ENCODE peak calls at places on chromosomes 11 and 22, in six cellular contexts. One of them, this sample, is unnamed.
A peak's percentile ranks its signal among the peaks of the same experiment; 100 is the strongest.

GRCh38 chr11:2251138-2251537 is 19.2 kb downstream of the ASCL2 start:
- DNase-seq in esophagus squamous epithelium: no peak
- DNase-seq in Peyer's patch: no peak
- DNase-seq in right lobe of liver: no peak
- DNase-seq in body of pancreas: no peak
- DNase-seq in uterus: no peak
- DNase-seq in this sample: no peak

GRCh38 chr11:16612234-16612571 is 126.2 kb upstream of the C11orf58 start:
- DNase-seq in esophagus squamous epithelium: no peak
- DNase-seq in Peyer's patch: no peak
- DNase-seq in right lobe of liver: no peak
- DNase-seq in body of pancreas: no peak
- DNase-seq in uterus: no peak
- DNase-seq in this sample: no peak

GRCh38 chr22:47433627-47434026 is 671.2 kb downstream of the TBC1D22A start:
- DNase-seq in esophagus squamous epithelium: no peak
- DNase-seq in Peyer's patch: no peak
- DNase-seq in right lobe of liver: no peak
- DNase-seq in body of pancreas: no peak
- DNase-seq in uterus: no peak
- DNase-seq in this sample: no peak

GRCh38 chr11:35420371-35420770 is 1.0 kb upstream of the SLC1A2 start:
- DNase-seq in esophagus squamous epithelium: no peak
- DNase-seq in Peyer's patch: no peak
- DNase-seq in right lobe of liver: no peak
- DNase-seq in body of pancreas: no peak
- DNase-seq in uterus: no peak
- DNase-seq in this sample: no peak

GRCh38 chr22:30260276-30260675 is 6.4 kb downstream of the OSM start:
- DNase-seq in esophagus squamous epithelium: no peak
- DNase-seq in Peyer's patch: no peak
- DNase-seq in right lobe of liver: no peak
- DNase-seq in body of pancreas: no peak
- DNase-seq in uterus: no peak
- DNase-seq in this sample: no peak

GRCh38 chr11:30392977-30393376 is 70.1 kb downstream of the ARL14EP start:
- DNase-seq in esophagus squamous epithelium: no peak
- DNase-seq in Peyer's patch: no peak
- DNase-seq in right lobe of liver: no peak
- DNase-seq in body of pancreas: no peak
- DNase-seq in uterus: no peak
- DNase-seq in this sample: no peak

GRCh38 chr22:36432592-36433317 is 45.0 kb upstream of the MYH9 start:
- DNase-seq in esophagus squamous epithelium: no peak
- DNase-seq in Peyer's patch: no peak
- DNase-seq in right lobe of liver: no peak
- DNase-seq in body of pancreas: no peak
- DNase-seq in uterus: no peak
- DNase-seq in this sample: no peak

GRCh38 chr11:110833033-110833484 is 120.8 kb upstream of the ARHGAP20 start:
- DNase-seq in esophagus squamous epithelium: no peak
- DNase-seq in Peyer's patch: no peak
- DNase-seq in right lobe of liver: no peak
- DNase-seq in body of pancreas: no peak
- DNase-seq in uterus: no peak
- DNase-seq in this sample: no peak

GRCh38 chr11:67422894-67423293 is 5.4 kb upstream of the RPS6KB2 start:
- DNase-seq in esophagus squamous epithelium: no peak
- DNase-seq in Peyer's patch: no peak
- DNase-seq in right lobe of liver: no peak
- DNase-seq in body of pancreas: no peak
- DNase-seq in uterus: no peak
- DNase-seq in this sample: no peak

DNA sequence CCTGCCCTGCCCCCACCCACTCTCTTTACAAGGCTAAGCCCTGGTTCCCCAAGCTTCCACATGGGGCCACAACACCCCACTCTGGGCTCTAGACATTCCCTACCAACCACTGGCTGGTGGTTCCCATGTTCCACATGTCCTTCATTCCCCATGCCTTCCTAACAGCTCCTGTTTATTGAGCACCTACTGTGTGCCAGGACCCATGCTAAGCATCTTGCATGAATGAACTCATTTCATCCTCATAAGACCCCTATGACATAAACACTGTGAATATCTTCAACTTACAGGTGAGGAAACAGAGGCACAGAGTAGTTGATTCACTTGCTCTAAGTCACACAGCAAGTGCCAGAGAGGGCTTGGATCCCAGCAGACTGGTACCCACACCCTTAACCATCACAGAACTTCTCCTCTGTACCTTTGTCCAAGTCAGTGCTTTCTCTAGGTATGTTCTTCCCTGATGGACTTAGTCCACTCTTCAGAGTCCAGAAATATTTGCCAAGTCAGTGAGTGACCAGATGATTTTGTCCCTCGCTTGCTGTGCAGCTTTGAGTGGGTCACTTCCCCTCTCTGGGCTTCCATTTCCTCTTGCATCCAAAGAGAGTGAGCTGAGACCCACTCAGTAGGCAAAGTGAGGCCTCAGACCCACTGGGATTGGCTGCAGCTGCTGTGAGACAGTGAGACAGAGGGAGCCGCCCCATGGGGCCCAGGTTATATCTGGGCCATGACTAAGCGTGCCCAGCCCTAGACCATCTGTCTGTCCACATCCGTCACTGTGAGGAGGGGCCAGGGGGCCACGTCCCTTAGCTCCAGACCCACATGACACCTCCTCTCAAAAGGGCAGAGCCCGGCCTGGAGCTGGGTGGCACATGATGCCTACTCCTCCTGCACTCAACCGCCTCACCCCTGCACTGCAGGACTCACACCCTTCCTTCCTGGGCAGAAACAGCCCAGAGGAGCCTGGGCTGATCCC is 132.4 kb downstream of the MN1 start:
- DNase-seq in esophagus squamous epithelium: no peak
- DNase-seq in Peyer's patch: no peak
- DNase-seq in right lobe of liver: no peak
- DNase-seq in body of pancreas: peak; percentile 36
- DNase-seq in uterus: no peak
- DNase-seq in this sample: no peak
- TF ChIP-seq POLR2A in esophagus squamous epithelium: no peak
- TF ChIP-seq POLR2A in Peyer's patch: no peak
- TF ChIP-seq POLR2A in right lobe of liver: no peak
- TF ChIP-seq POLR2A in body of pancreas: no peak
- TF ChIP-seq POLR2A in uterus: no peak
- TF ChIP-seq POLR2A in this sample: no peak

GRCh38 chr11:63908631-63909491 is 8.1 kb downstream of the RCOR2 start:
- DNase-seq in esophagus squamous epithelium: no peak
- DNase-seq in Peyer's patch: no peak
- DNase-seq in right lobe of liver: no peak
- DNase-seq in body of pancreas: no peak
- DNase-seq in uterus: peak; percentile 77
- DNase-seq in this sample: no peak

GRCh38 chr11:63910605-63911195 is 6.3 kb downstream of the RCOR2 start:
- DNase-seq in esophagus squamous epithelium: no peak
- DNase-seq in Peyer's patch: no peak
- DNase-seq in right lobe of liver: no peak
- DNase-seq in body of pancreas: no peak
- DNase-seq in uterus: no peak
- DNase-seq in this sample: no peak

GRCh38 chr11:63907808-63908530 is 9.0 kb downstream of the RCOR2 start:
- DNase-seq in esophagus squamous epithelium: no peak
- DNase-seq in Peyer's patch: no peak
- DNase-seq in right lobe of liver: no peak
- DNase-seq in body of pancreas: no peak
- DNase-seq in uterus: peak; percentile 53
- DNase-seq in this sample: no peak

GRCh38 chr11:63911440-63911839 is 5.5 kb downstream of the RCOR2 start:
- DNase-seq in esophagus squamous epithelium: no peak
- DNase-seq in Peyer's patch: no peak
- DNase-seq in right lobe of liver: no peak
- DNase-seq in body of pancreas: no peak
- DNase-seq in uterus: no peak
- DNase-seq in this sample: no peak

GRCh38 chr11:63909621-63910506 is 7.1 kb downstream of the RCOR2 start:
- DNase-seq in esophagus squamous epithelium: no peak
- DNase-seq in Peyer's patch: no peak
- DNase-seq in right lobe of liver: no peak
- DNase-seq in body of pancreas: no peak
- DNase-seq in uterus: peak; percentile 43
- DNase-seq in this sample: no peak
- H3K4me3 ChIP-seq in esophagus squamous epithelium: no peak overlapping the region
- H3K4me3 ChIP-seq in Peyer's patch: no peak overlapping the region
- H3K4me3 ChIP-seq in right lobe of liver: no peak overlapping the region
- H3K4me3 ChIP-seq in body of pancreas: no peak overlapping the region
- H3K4me3 ChIP-seq in uterus: no peak overlapping the region
- H3K4me3 ChIP-seq in this sample: no peak overlapping the region

DNA sequence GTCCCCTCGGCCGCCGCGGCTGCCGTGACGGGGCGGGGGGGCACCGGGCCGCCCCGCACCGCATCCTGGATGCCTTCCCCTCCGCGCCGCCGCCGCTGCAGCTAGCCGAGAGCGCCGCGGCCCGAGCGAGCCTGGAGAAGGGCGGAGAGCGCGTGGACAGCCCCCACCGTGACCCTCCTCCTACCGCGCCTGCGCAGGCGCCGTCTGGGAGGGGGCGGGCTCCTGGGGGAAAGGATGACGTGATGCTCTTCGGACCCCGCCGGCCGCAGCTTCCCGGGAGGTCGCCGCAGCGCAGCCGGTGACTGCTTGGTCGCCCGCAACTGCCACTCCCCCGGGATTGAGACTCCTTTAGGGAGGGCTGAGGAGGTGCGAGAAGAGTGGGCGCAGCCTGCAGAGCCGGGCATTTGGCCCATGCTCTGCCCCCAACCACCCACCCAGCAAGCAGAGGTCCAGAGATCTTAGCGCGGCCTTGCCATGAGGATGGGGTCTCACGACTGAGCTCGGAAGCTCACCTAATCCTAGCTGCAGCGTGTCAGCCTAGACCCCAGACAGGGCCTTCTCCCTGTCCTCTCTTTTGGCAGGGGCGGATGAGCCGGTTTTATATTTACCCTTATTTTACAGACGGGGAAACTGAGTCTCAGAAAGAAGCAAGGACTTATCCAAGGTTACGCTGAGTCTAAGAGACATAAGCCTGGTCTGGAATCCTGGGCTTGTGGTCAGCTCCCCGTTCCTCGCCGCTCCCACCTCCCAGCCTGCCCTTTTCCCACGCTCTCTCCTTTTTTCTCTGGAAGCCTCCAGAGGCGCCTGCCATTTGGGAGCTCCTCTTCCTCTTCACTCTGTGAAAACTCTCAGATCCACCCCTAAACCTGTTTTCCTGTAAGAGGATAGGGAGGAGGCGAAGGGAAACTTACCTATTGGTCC is at the start of gene DENND5A:
- DNase-seq in esophagus squamous epithelium: peak; percentile 8
- DNase-seq in Peyer's patch: peak; percentile 67
- DNase-seq in right lobe of liver: peak; percentile 90
- DNase-seq in body of pancreas: peak; percentile 90
- DNase-seq in uterus: peak; percentile 88
- DNase-seq in this sample: peak; percentile 90
- TF ChIP-seq POLR2A in esophagus squamous epithelium: peak; percentile 57
- TF ChIP-seq POLR2A in Peyer's patch: no peak
- TF ChIP-seq POLR2A in right lobe of liver: peak; percentile 93
- TF ChIP-seq POLR2A in body of pancreas: peak; percentile 92
- TF ChIP-seq POLR2A in uterus: peak; percentile 96
- TF ChIP-seq POLR2A in this sample: no peak

DNA sequence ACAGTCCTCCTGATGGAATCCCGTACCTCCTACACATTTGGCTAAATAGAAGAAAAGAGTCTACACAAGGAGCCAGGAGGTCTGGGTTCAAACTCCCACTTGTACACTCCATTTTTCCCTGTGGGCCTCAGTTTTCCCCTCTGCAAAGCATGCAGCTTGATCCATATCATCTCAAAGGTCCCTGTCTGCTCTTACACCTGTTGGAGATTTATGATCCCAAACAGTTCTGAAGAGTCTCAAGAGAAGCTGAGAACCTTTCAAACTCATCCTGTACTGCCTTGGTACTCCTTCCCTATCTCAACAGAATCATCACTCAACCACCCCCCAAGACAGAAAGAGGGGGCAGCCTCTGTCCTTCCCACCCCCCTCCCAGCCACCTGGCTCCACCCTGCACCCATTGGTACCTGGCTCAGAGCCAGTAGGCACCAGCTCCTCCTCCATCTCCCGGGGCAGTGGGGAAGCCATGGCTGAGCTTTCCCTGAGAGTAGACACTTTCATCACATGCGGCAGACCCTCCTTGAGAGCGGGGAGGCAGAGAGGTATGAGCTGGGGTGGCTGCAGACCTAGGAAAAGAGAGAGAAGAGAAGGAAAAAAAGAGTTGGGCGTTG is 3.3 kb downstream of the TNKS1BP1 start:
- DNase-seq in esophagus squamous epithelium: no peak
- DNase-seq in Peyer's patch: no peak
- DNase-seq in right lobe of liver: no peak
- DNase-seq in body of pancreas: peak; percentile 59
- DNase-seq in uterus: no peak
- DNase-seq in this sample: peak; percentile 79
- H3K4me3 ChIP-seq in esophagus squamous epithelium: peak overlapping the region; percentile 93
- H3K4me3 ChIP-seq in Peyer's patch: peak overlapping the region; percentile 95
- H3K4me3 ChIP-seq in right lobe of liver: peak overlapping the region; percentile 28
- H3K4me3 ChIP-seq in body of pancreas: no peak overlapping the region
- H3K4me3 ChIP-seq in uterus: peak overlapping the region; percentile 37
- H3K4me3 ChIP-seq in this sample: peak overlapping the region; percentile 95

GRCh38 chr11:74695705-74696280 is 35.4 kb downstream of the CHRDL2 start:
- DNase-seq in esophagus squamous epithelium: no peak
- DNase-seq in Peyer's patch: no peak
- DNase-seq in right lobe of liver: no peak
- DNase-seq in body of pancreas: no peak
- DNase-seq in uterus: no peak
- DNase-seq in this sample: no peak
- TF ChIP-seq POLR2A in esophagus squamous epithelium: no peak
- TF ChIP-seq POLR2A in Peyer's patch: no peak
- TF ChIP-seq POLR2A in right lobe of liver: no peak
- TF ChIP-seq POLR2A in body of pancreas: no peak
- TF ChIP-seq POLR2A in uterus: no peak
- TF ChIP-seq POLR2A in this sample: no peak

GRCh38 chr11:126467046-126467370 is 111.5 kb downstream of the ST3GAL4 start:
- DNase-seq in esophagus squamous epithelium: no peak
- DNase-seq in Peyer's patch: no peak
- DNase-seq in right lobe of liver: no peak
- DNase-seq in body of pancreas: no peak
- DNase-seq in uterus: no peak
- DNase-seq in this sample: no peak
- H3K4me3 ChIP-seq in esophagus squamous epithelium: no peak overlapping the region
- H3K4me3 ChIP-seq in Peyer's patch: no peak overlapping the region
- H3K4me3 ChIP-seq in right lobe of liver: no peak overlapping the region
- H3K4me3 ChIP-seq in body of pancreas: no peak overlapping the region
- H3K4me3 ChIP-seq in uterus: no peak overlapping the region
- H3K4me3 ChIP-seq in this sample: no peak overlapping the region

GRCh38 chr11:7020183-7020917 is at the start of the genes NLRP14 and ZNF214:
- DNase-seq in esophagus squamous epithelium: peak; percentile 34
- DNase-seq in Peyer's patch: peak; percentile 47
- DNase-seq in right lobe of liver: peak; percentile 97
- DNase-seq in body of pancreas: peak; percentile 95
- DNase-seq in uterus: peak; percentile 93
- DNase-seq in this sample: peak; percentile 95
- TF ChIP-seq POLR2A in esophagus squamous epithelium: no peak
- TF ChIP-seq POLR2A in Peyer's patch: no peak
- TF ChIP-seq POLR2A in right lobe of liver: peak; percentile 46
- TF ChIP-seq POLR2A in body of pancreas: peak; percentile 59
- TF ChIP-seq POLR2A in uterus: no peak
- TF ChIP-seq POLR2A in this sample: no peak

This sample was measured in suprapubic skin.